ENCODE peak calls at places on chromosome 2, in six cellular contexts. B is ecto neural progenitor cell, Q is brain microvascular endothelial cell, I is AG09309, D is heart right ventricle, U is G401. M is an unnamed sample.

GRCh38 chr2:3348771-3349170 is 28.8 kb downstream of the EIPR1 start:
- DNase-seq in U (peak), Q (no peak), D (no peak), B (no peak), I (no peak), M (no peak)

GRCh38 chr2:70104231-70105111 is 17.2 kb downstream of the PCBP1 start:
- DNase-seq in U (peak), I (no peak), Q (peak), D (no peak), B (no peak), M (peak)

GRCh38 chr2:47354013-47354816 is 48.7 kb upstream of the MSH2 start:
- DNase-seq in B (no peak), U (no peak), I (no peak), Q (peak), D (no peak), M (no peak)

GRCh38 chr2:207167129-207167923 is 1.6 kb upstream of the KLF7 start:
- DNase-seq in Q (no peak), D (no peak), I (no peak), U (peak), B (no peak), M (no peak)

GRCh38 chr2:100563407-100564247 is 834 bp downstream of the PDCL3 start:
- DNase-seq in U (peak), I (no peak), D (no peak), Q (no peak), B (no peak), M (no peak)

GRCh38 chr2:70632966-70633365 is 79.3 kb upstream of the TGFA start:
- DNase-seq in Q (no peak), B (no peak), U (no peak), I (no peak), D (no peak), M (no peak)

GRCh38 chr2:151946856-151947523 is 118.8 kb upstream of the ARL5A start:
- DNase-seq in D (no peak), Q (peak), U (peak), B (peak), I (no peak), M (peak)

GRCh38 chr2:16326736-16327300 is 338.8 kb downstream of the CYRIA start:
- DNase-seq in Q (no peak), D (no peak), U (no peak), I (no peak), B (no peak), M (no peak)

GRCh38 chr2:237889016-237889415 is 29.6 kb downstream of the RAMP1 start:
- DNase-seq in B (peak), Q (no peak), I (no peak), U (no peak), D (no peak), M (no peak)

GRCh38 chr2:110114007-110114591 is 1.5 kb downstream of the MALL start:
- DNase-seq in D (no peak), Q (no peak), I (no peak), U (no peak), B (no peak), M (peak)

GRCh38 chr2:67899187-67899586 is 163.6 kb downstream of the C1D start:
- DNase-seq in U (no peak), D (no peak), B (no peak), I (no peak), Q (no peak), M (no peak)

GRCh38 chr2:80496770-80497169 is 192.2 kb upstream of the LRRTM1 start:
- DNase-seq in Q (peak), I (peak), U (no peak), D (no peak), B (no peak), M (no peak)

GRCh38 chr2:44912660-44913059 is 28.8 kb upstream of the SIX3 start:
- DNase-seq in U (no peak), I (peak), Q (no peak), D (no peak), B (no peak), M (peak)

GRCh38 chr2:98084151-98084868 is 2.7 kb upstream of the VWA3B start:
- DNase-seq in D (no peak), Q (no peak), B (no peak), I (no peak), U (no peak), M (no peak)

GRCh38 chr2:85243101-85244072 is 84.4 kb downstream of the TGOLN2 start:
- DNase-seq in Q (peak), U (no peak), I (no peak), B (peak), D (peak), M (peak)

GRCh38 chr2:10832228-10832936 is 19.8 kb upstream of the PDIA6 start:
- DNase-seq in D (peak), Q (peak), I (peak), U (peak), B (peak), M (peak)

GRCh38 chr2:190634381-190634780 is 14.5 kb upstream of the NAB1 start:
- DNase-seq in U (no peak), Q (no peak), D (no peak), B (no peak), I (peak), M (no peak)

GRCh38 chr2:74497777-74498499 is 1.5 kb downstream of the LBX2 start:
- DNase-seq in D (peak), I (no peak), Q (no peak), B (peak), U (no peak), M (no peak)

GRCh38 chr2:100756704-100757103 is 63.2 kb upstream of the NPAS2 start:
- DNase-seq in B (no peak), Q (no peak), U (no peak), I (no peak), D (no peak), M (no peak)

GRCh38 chr2:163801499-163801893 is 65.7 kb upstream of the FIGN start:
- DNase-seq in D (no peak), U (no peak), I (no peak), B (no peak), Q (no peak), M (no peak)

GRCh38 chr2:12720181-12720580 is 3.4 kb downstream of the TRIB2 start:
- DNase-seq in I (no peak), Q (no peak), B (no peak), D (no peak), U (no peak), M (no peak)

GRCh38 chr2:98465456-98466201 is 21.0 kb downstream of the INPP4A start:
- DNase-seq in Q (no peak), I (no peak), U (peak), D (peak), B (no peak), M (no peak)

GRCh38 chr2:15984367-15985255 is 44.3 kb downstream of the MYCN start:
- DNase-seq in B (peak), I (no peak), U (peak), Q (no peak), D (peak), M (no peak)

GRCh38 chr2:105857076-105857740 is 112.5 kb downstream of the NCK2 start:
- DNase-seq in U (peak), B (no peak), Q (no peak), D (no peak), I (no peak), M (no peak)

GRCh38 chr2:234994340-234995321 is 42.8 kb downstream of the SH3BP4 start:
- DNase-seq in U (no peak), B (no peak), D (no peak), Q (no peak), I (no peak), M (no peak)

M was measured in lower leg skin.